ENCODE peak calls at places on chromosomes 12 and 14, in four cellular contexts. L, O, Z and M are unnamed samples.
A peak's percentile ranks its signal among the peaks of the same experiment; 100 is the strongest.

GRCh38 chr12:44101470-44101869 is 265.6 kb downstream of the TMEM117 start:
- DNase-seq in L (no peak), O (no peak), Z (no peak), M (no peak)

GRCh38 chr14:101178184-101179072 is 274.9 kb upstream of the RTL1 start:
- DNase-seq in L (no peak), O (no peak), Z (no peak), M (no peak)

GRCh38 chr12:131698286-131698685 is 12.6 kb upstream of the SFSWAP start:
- DNase-seq in L (no peak), O (no peak), Z (no peak), M (no peak)

GRCh38 chr14:72451081-72451972 is 442.6 kb downstream of the DPF3 start:
- DNase-seq in L (no peak), O (no peak), Z (no peak), M (no peak)

GRCh38 chr12:57591567-57592325 is 754 bp downstream of the PIP4K2C start:
- DNase-seq in L (no peak), O (no peak), Z (no peak), M (no peak)

GRCh38 chr14:96681826-96682225 is 115.4 kb upstream of the VRK1 start:
- DNase-seq in L (no peak), O (no peak), Z (no peak), M (no peak)

GRCh38 chr14:96039633-96040311 is 610 bp downstream of the C14orf132 start:
- DNase-seq in L (peak; percentile 20), O (no peak), Z (peak; percentile 65), M (no peak)

GRCh38 chr12:87779016-87779415 is 250.2 kb downstream of the C12orf50 start:
- DNase-seq in L (no peak), O (peak; percentile 44), Z (no peak), M (no peak)

GRCh38 chr12:44835641-44836379 is 40.3 kb downstream of the NELL2 start:
- DNase-seq in L (no peak), O (no peak), Z (no peak), M (no peak)

GRCh38 chr14:99749142-99749541 is 44.1 kb upstream of the EML1 start:
- DNase-seq in L (no peak), O (no peak), Z (no peak), M (no peak)

GRCh38 chr12:23760495-23760894 is 189.0 kb downstream of the SOX5 start:
- DNase-seq in L (no peak), O (peak; percentile 88), Z (no peak), M (no peak)

GRCh38 chr12:4864575-4864974 is 45.1 kb upstream of the KCNA1 start:
- DNase-seq in L (no peak), O (no peak), Z (no peak), M (no peak)

GRCh38 chr12:18422849-18423248 is 161.5 kb downstream of the PIK3C2G start:
- DNase-seq in L (no peak), O (no peak), Z (no peak), M (no peak)

GRCh38 chr12:92574046-92574783 is 128.6 kb upstream of the PLEKHG7 start:
- DNase-seq in L (no peak), O (peak; percentile 26), Z (no peak), M (no peak)

GRCh38 chr12:131231194-131231980 is 277.7 kb downstream of the ADGRD1 start:
- DNase-seq in L (no peak), O (no peak), Z (no peak), M (no peak)

GRCh38 chr12:106301611-106302321 is 767 bp upstream of the TCP11L2 start:
- DNase-seq in L (peak; percentile 24), O (peak; percentile 48), Z (peak; percentile 69), M (peak; percentile 91)

GRCh38 chr14:48690349-48690748 is 895.8 kb downstream of the RPS29 start:
- DNase-seq in L (no peak), O (no peak), Z (no peak), M (no peak)

GRCh38 chr14:72141084-72141483 is 208.9 kb downstream of the RGS6 start:
- DNase-seq in L (no peak), O (no peak), Z (no peak), M (no peak)

GRCh38 chr12:132608231-132609171 is 1.9 kb downstream of the LRCOL1 start:
- DNase-seq in L (no peak), O (no peak), Z (no peak), M (no peak)

GRCh38 chr14:46048127-46048526 is 603.5 kb downstream of the RPL10L start:
- DNase-seq in L (no peak), O (no peak), Z (no peak), M (no peak)

GRCh38 chr12:52179396-52179973 is 12.3 kb downstream of the KRT80 start:
- DNase-seq in L (no peak), O (no peak), Z (no peak), M (no peak)

GRCh38 chr14:39563361-39563760 is 131.1 kb upstream of the FBXO33 start:
- DNase-seq in L (no peak), O (no peak), Z (no peak), M (no peak)

GRCh38 chr12:129298921-129299320 is 445.6 kb downstream of the GLT1D1 start:
- DNase-seq in L (no peak), O (no peak), Z (no peak), M (no peak)